ENCODE peak calls at places on chromosomes 5 and 9, in six cellular contexts. P is endodermal cell, C is H9, G is fibroblast of lung, J is colonic mucosa, A is HCT116. W is an unnamed sample. For H3K9me3, the result is how much of the 10 kb centered on the place peaks cover.

GRCh38 chr9:7970666-7971335 is 171.2 kb upstream of the DMAC1 start:
- DNase-seq in P (no peak), C (no peak), G (peak), J (no peak), A (no peak), W (no peak)

GRCh38 chr9:70177121-70177520 is 81.7 kb upstream of the SMC5 start:
- DNase-seq in P (no peak), C (no peak), G (no peak), J (no peak), A (no peak), W (no peak)

GRCh38 chr5:65480306-65480865 is 1.3 kb downstream of the ADAMTS6 start:
- DNase-seq in P (peak), C (no peak), G (peak), J (peak), A (no peak), W (peak)

GRCh38 chr5:82440041-82440440 is 161.9 kb upstream of the RPS23 start:
- DNase-seq in P (no peak), C (no peak), G (no peak), J (no peak), A (no peak), W (no peak)

GRCh38 chr5:180166168-180166567 is 42.8 kb downstream of the RASGEF1C start:
- DNase-seq in P (no peak), C (no peak), G (no peak), J (no peak), A (no peak), W (no peak)

GRCh38 chr5:44387391-44387790 is 1.8 kb downstream of the FGF10 start:
- DNase-seq in P (no peak), C (no peak), G (no peak), J (no peak), A (no peak), W (peak)

GRCh38 chr5:170986598-170986997 is 124.8 kb downstream of the RANBP17 start:
- DNase-seq in P (no peak), C (no peak), G (peak), J (no peak), A (no peak), W (no peak)

GRCh38 chr5:159286420-159287035 is 23.4 kb downstream of the UBLCP1 start:
- DNase-seq in P (no peak), C (no peak), G (peak), J (no peak), A (no peak), W (peak)

GRCh38 chr9:135075234-135076142 is 12.0 kb upstream of the OLFM1 start:
- DNase-seq in P (peak), C (peak), G (peak), J (peak), A (no peak), W (peak)

GRCh38 chr5:56507348-56507930 is 274.3 kb upstream of the ANKRD55 start:
- DNase-seq in P (no peak), C (no peak), G (no peak), J (peak), A (no peak), W (no peak)

GRCh38 chr9:105901514-105902109 is 207.3 kb downstream of the TMEM38B start:
- DNase-seq in P (peak), C (peak), G (peak), J (no peak), A (no peak), W (peak)

GRCh38 chr5:143061161-143061945 is 291.2 kb downstream of the ARHGAP26 start:
- DNase-seq in P (no peak), C (no peak), G (peak), J (no peak), A (no peak), W (no peak)

GRCh38 chr5:138929571-138929955 is 54.4 kb upstream of the LRRTM2 start:
- DNase-seq in P (no peak), C (no peak), G (no peak), J (no peak), A (no peak), W (no peak)

GRCh38 chr5:168042284-168043080 is 249.0 kb upstream of the WWC1 start:
- DNase-seq in P (no peak), C (no peak), G (peak), J (no peak), A (no peak), W (no peak)

DNA sequence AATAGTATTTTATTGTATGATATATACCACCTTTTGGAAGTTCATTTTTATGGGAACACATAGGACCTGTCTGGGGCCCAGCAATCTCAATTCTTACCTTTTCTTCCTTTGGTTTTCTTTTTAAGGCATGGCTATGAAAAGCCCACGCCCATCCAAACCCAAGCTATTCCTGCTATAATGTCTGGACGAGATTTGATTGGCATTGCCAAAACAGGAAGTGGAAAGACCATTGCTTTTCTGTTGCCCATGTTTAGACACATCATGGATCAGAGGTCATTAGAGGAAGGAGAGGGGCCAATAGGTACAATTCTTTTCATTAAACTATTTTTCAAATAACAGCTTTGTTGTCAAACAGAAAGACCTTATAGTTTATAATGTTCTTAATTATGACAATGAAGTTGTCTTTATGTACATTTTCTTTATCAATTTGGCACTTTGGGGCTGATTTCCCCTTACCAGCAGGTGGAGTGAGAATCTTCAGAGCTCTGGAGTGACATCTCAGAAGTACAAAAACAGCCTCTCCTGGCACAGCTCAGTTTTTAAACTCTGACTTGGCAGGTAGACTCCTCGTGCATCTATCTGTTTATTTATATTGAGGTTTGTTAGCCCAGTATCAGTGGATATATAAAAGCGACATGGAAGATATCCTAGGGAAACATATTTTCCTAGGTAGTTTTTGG is 25.8 kb downstream of the DDX46 start:
- DNase-seq in P (no peak), C (no peak), G (no peak), J (no peak), A (no peak), W (no peak)
- TF ChIP-seq CTCF in P (peak), C (peak), G (peak), J (no peak), A (no peak), W (no peak)

GRCh38 chr5:34656001-34656699 is at the start of gene RAI14:
- DNase-seq in P (peak), C (peak), G (peak), J (peak), A (peak), W (peak)
- H3K9ac ChIP-seq in P (peak), C (peak), G (peak), J (peak), A (peak), W (peak)

DNA sequence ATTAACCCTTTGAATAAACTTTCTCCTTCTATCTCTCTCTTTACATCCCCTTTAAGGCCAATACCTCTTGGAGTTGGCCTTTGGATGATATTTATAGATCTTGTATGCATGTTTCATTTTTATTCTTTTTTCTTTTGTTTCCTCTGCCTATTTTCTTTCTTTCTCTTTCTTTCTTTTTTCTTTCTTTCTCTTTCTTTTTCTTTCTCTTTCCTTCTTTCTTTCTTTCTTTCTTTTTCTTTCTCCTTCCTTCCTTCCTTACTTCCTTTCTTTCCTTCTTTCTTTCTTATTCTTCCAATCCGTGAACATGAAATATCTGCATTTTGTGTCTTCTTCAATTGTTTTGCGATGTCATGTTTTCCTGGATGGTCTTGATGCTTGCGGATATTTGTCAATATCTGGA is 276.1 kb downstream of the ADGRV1 start:
- DNase-seq in P (no peak), C (no peak), G (no peak), J (no peak), A (no peak), W (no peak)
- H3K9me3 ChIP-seq in P (under half), C (under half), G (under half), J (under half), A (under half), W (under half)

DNA sequence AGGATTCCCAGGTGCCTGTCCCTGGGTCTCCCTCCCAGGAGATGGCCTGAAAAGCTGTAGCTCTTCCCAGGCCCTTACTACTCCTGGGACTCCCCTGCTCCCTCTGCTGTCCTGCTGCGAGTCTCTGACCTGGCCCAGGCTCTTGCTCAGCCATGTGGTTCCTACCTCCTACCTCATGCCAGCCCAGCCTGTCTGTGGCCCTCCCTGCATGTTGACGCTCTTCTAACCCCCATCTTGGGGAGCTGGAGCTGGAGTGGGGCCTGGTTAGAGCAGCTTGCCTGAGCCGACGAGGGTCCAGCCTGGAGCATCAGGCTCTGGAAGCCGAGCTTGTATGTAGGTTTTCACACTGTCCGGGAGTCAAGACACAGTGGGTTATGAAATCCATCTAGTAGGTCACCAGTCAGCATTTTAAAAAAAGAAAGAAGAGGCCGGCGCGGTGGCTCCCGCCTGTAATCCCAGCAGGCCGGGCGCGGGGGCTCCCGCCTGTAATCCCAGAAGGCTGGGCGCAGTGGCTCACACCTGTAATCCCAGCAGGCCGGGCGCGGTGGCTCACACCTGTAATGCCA is 244.4 kb downstream of the FANCC start:
- DNase-seq in P (peak), C (peak), G (no peak), J (no peak), A (no peak), W (peak)
- TF ChIP-seq CTCF in P (peak), C (peak), G (peak), J (no peak), A (peak), W (peak)

DNA sequence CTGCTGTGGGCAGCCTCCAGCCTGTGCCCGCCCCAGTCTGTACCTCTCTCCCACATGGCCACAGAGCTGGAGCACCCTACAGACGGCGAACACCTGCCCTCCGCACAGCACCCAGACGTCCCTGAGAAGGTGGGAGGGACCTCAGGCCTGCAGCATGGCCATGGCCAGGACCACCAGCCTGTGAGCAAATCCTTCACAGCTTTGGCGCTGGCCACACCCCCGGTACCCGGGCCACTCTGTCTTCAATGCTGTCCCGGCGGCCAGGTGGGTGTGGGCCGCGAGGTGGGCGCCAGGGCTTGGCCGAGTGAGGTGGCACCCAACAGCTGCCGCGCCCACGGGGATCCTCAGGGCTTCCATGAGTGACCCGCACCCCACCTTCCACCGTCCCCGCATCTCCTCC is 18.7 kb downstream of the NOTCH1 start:
- DNase-seq in P (no peak), C (no peak), G (no peak), J (no peak), A (no peak), W (no peak)
- H3K9ac ChIP-seq in P (no peak), C (no peak), G (no peak), J (peak), A (no peak), W (no peak)

DNA sequence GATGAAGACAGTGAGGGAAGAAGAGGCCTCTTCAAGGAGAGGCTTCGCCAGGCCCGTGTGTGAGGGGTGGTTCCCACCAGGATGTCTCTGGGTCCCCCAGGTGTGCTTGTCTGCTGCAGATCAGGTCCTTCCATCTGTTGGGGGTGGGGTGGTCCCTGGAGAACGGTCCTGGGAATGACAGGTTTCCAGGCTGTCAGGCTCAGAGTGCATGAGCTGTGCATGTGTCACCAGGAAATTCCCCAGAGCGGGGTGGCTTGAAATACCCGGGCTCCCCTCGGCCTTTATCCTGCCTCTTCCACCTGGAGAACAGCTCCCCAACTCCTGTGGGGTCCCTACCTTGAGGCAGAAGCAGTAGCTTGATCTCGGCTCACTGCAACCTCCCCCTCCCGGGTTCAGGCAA is 118.8 kb downstream of the GAPVD1 start:
- DNase-seq in P (no peak), C (no peak), G (no peak), J (no peak), A (no peak), W (no peak)
- H3K9me3 ChIP-seq in P (under half), C (under half), G (under half), J (under half), A (under half), W (under half)

GRCh38 chr5:73858054-73858453 is 232.1 kb downstream of the ARHGEF28 start:
- DNase-seq in P (no peak), C (no peak), G (no peak), J (no peak), A (no peak), W (no peak)
- TF ChIP-seq CTCF in P (no peak), C (no peak), G (no peak), J (no peak), A (no peak), W (no peak)

DNA sequence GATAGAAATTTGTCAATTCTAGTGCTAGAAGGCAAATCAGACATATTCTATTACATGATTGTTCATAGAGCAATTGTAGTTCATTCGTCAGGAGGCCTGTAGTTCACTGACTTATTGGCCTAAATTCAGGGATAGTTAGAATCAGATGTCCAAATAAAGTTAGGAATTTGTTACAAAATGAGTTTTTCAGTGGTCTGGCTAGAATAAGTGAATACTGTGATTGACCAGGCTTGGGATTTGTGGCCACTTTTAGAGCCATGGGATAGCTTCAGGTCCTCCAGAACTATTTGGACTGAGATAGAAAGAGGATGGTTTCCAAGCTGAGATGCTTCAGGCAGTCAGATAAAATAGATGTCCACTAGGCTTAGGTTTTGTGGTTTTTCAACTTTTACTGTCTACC is 199.1 kb upstream of the MPDZ start:
- DNase-seq in P (no peak), C (no peak), G (peak), J (no peak), A (no peak), W (no peak)
- H3K9ac ChIP-seq in P (no peak), C (no peak), G (no peak), J (no peak), A (no peak), W (no peak)